ENCODE peak calls at places on chromosome 17, in four cellular contexts. H is activated CD8-positive, alpha-beta T cell treated with anti-CD3 and anti-CD28 coated beads for 36 hours; E is WTC11; T is tibial nerve. R is an unnamed sample.

GRCh38 chr17:57372156-57372555 is 115.8 kb downstream of the MSI2 start:
- DNase-seq in E (no peak), H (no peak), T (no peak), R (no peak)

GRCh38 chr17:34447406-34447805 is 84.4 kb upstream of the CCL1 start:
- DNase-seq in E (no peak), T (no peak), H (no peak), R (no peak)

GRCh38 chr17:60049936-60050335 is 28.8 kb downstream of the HEATR6 start:
- DNase-seq in T (no peak), H (no peak), E (no peak), R (no peak)

GRCh38 chr17:42313389-42313772 is 25.1 kb downstream of the STAT5A start:
- DNase-seq in E (no peak), T (no peak), H (no peak), R (no peak)

GRCh38 chr17:55641559-55642160 is 81.0 kb downstream of the TMEM100 start:
- DNase-seq in T (peak; percentile 54), H (peak; percentile 53), E (peak; percentile 52), R (no peak)

GRCh38 chr17:28982191-28982793 is 23.5 kb downstream of the SEZ6 start:
- DNase-seq in E (no peak), T (no peak), H (peak; percentile 79), R (no peak)

GRCh38 chr17:77304051-77304745 is 163.4 kb downstream of the SEC14L1 start:
- DNase-seq in T (no peak), H (no peak), E (no peak), R (no peak)

GRCh38 chr17:50364715-50365114 is 8.3 kb downstream of the MRPL27 start:
- DNase-seq in T (no peak), E (no peak), H (no peak), R (no peak)

GRCh38 chr17:50347087-50347893 is 1.4 kb downstream of the XYLT2 start:
- DNase-seq in H (no peak), E (peak; percentile 56), T (no peak), R (peak; percentile 38)

GRCh38 chr17:78023042-78023441 is 64.5 kb downstream of the TNRC6C start:
- DNase-seq in H (no peak), T (no peak), E (no peak), R (no peak)

GRCh38 chr17:67629963-67630320 is 87.8 kb upstream of the NOL11 start:
- DNase-seq in T (no peak), H (no peak), E (no peak), R (no peak)

GRCh38 chr17:45221081-45221996 is at the start of gene FMNL1:
- DNase-seq in H (peak; percentile 73), E (peak; percentile 65), T (no peak), R (no peak)

GRCh38 chr17:48871551-48872351 is 20.8 kb upstream of the ATP5MC1 start:
- DNase-seq in E (no peak), H (no peak), T (peak; percentile 32), R (no peak)

GRCh38 chr17:80990921-80991644 is 558 bp upstream of the CHMP6 start:
- DNase-seq in H (peak; percentile 28), T (no peak), E (no peak), R (no peak)

GRCh38 chr17:75046583-75047289 is at the start of the genes ATP5PD and KCTD2:
- DNase-seq in H (peak; percentile 96), E (peak; percentile 97), T (peak; percentile 91), R (peak; percentile 96)

GRCh38 chr17:7239091-7240027 is at the start of gene PHF23:
- DNase-seq in T (peak; percentile 98), H (peak; percentile 98), E (peak; percentile 99), R (peak; percentile 100)
- TF ChIP-seq CTCF in T (no peak), H (no peak), E (no peak), R (peak; percentile 10)

GRCh38 chr17:40062347-40063033 is at the start of gene THRA:
- DNase-seq in H (peak; percentile 70), E (peak; percentile 53), T (peak; percentile 55), R (no peak)
- TF ChIP-seq CTCF in H (no peak), E (no peak), T (peak; percentile 84), R (peak; percentile 41)

DNA sequence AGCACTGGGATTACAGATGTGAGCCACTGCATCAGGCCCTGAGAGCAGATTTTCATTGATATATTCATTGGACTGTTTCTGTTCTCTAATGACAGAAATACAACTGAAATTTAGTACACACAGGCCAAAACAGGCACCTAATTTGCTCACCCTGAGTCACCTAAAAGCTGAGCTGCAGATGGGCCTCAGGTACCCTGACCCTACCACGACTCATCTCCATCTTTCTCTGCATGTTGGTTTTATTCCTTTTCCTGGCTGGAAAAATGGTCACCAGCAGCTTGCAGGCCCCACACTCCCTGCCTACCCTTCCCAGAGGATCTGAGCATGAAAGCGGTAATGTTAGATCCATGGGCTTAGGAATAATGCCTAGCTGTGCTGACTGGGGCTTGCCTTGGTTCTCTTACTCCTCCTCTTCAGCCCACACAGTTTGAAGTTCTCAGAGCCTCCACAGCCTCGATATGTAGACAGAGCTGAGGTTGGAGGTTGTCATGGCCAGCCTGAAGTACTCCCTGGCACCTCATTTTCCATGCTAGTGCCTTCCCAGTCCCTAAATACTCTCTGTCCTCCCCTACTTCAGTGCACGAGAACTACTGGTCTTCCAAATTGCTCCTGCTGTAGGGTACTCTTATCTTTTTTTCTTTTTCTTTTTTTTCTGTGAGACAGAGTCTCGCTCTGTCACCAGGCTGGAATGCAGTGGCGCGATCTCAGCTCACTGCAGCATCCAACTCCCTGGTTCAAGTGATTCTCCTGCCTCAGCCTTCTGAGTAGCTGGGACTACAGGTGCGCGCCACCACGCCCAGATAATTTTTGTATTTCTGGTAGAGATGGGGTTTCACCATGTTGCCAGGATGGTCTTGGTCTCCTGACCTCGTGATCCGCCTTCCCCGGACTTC is 51.1 kb downstream of the CENPV start:
- DNase-seq in T (no peak), E (no peak), H (no peak), R (peak; percentile 6)
- TF ChIP-seq CTCF in T (no peak), E (no peak), H (no peak), R (no peak)

GRCh38 chr17:40791808-40792436 is 7.8 kb downstream of the KRT28 start:
- DNase-seq in T (no peak), E (no peak), H (no peak), R (no peak)
- TF ChIP-seq CTCF in T (peak; percentile 67), E (peak; percentile 27), H (peak; percentile 34), R (peak; percentile 80)

R was measured in chondrocyte.